ENCODE peak calls at places on chromosomes 6 and 20, in seven cellular contexts. L is Panc1; R is OCI-LY7; F is right lobe of liver; U is effector memory CD4-positive, alpha-beta T cell; W is neuronal stem cell; X is left ventricle myocardium inferior. K is an unnamed sample.

GRCh38 chr20:5080384-5080877 is 39.3 kb downstream of the PCNA start:
- DNase-seq in F (peak; percentile 70), W (no peak), U (no peak), R (peak; percentile 40), L (no peak), X (peak; percentile 50), K (no peak)

GRCh38 chr20:37406010-37406998 is 60.4 kb downstream of the SRC start:
- DNase-seq in F (no peak), L (no peak), W (no peak), X (peak; percentile 51), U (no peak), R (peak; percentile 41), K (peak; percentile 57)

GRCh38 chr20:53581444-53582311 is 12.0 kb downstream of the ZNF217 start:
- DNase-seq in X (no peak), L (no peak), U (no peak), R (peak; percentile 92), W (no peak), F (no peak), K (no peak)

GRCh38 chr6:106808758-106809157 is 165.8 kb downstream of the CD24 start:
- DNase-seq in R (no peak), W (no peak), F (no peak), U (no peak), X (no peak), L (no peak), K (no peak)

GRCh38 chr20:47765715-47766594 is 19.3 kb downstream of the SULF2 start:
- DNase-seq in F (no peak), L (no peak), U (no peak), R (no peak), W (peak; percentile 63), X (no peak), K (peak; percentile 68)

GRCh38 chr6:99195986-99196655 is 153.4 kb downstream of the FAXC start:
- DNase-seq in X (no peak), W (no peak), R (no peak), U (no peak), F (no peak), L (no peak), K (no peak)

GRCh38 chr6:138943089-138943625 is 44.9 kb downstream of the REPS1 start:
- DNase-seq in U (no peak), W (no peak), X (no peak), F (no peak), L (no peak), R (no peak), K (no peak)

GRCh38 chr20:34535301-34535840 is 19.1 kb downstream of the DYNLRB1 start:
- DNase-seq in L (no peak), U (no peak), R (no peak), F (peak; percentile 30), X (no peak), W (no peak), K (no peak)

GRCh38 chr20:3916347-3916746 is 27.2 kb downstream of the PANK2 start:
- DNase-seq in U (no peak), R (no peak), X (no peak), F (no peak), W (no peak), L (no peak), K (no peak)

GRCh38 chr6:5135783-5136376 is 50.7 kb downstream of the PPP1R3G start:
- DNase-seq in L (no peak), F (no peak), X (no peak), W (no peak), R (peak; percentile 58), U (peak; percentile 8), K (peak; percentile 55)

GRCh38 chr6:34673079-34673478 is 23.5 kb downstream of the ILRUN start:
- DNase-seq in X (no peak), R (peak; percentile 56), L (no peak), W (no peak), U (no peak), F (no peak), K (peak; percentile 30)

GRCh38 chr6:44053760-44054556 is 73.3 kb downstream of the MRPL14 start:
- DNase-seq in R (no peak), L (no peak), U (no peak), X (no peak), W (no peak), F (peak; percentile 25), K (peak; percentile 70)

GRCh38 chr20:44426879-44427785 is 48.5 kb upstream of the TTPAL start:
- DNase-seq in U (no peak), W (no peak), F (no peak), X (no peak), L (no peak), R (no peak), K (no peak)

GRCh38 chr6:38262041-38262440 is 377.7 kb downstream of the BTBD9 start:
- DNase-seq in W (peak; percentile 35), F (no peak), U (no peak), R (no peak), L (peak; percentile 85), X (no peak), K (peak; percentile 90)

GRCh38 chr6:160306284-160306683 is 41.9 kb upstream of the SLC22A3 start:
- DNase-seq in X (no peak), U (no peak), F (no peak), L (no peak), R (no peak), W (no peak), K (no peak)

GRCh38 chr6:75676377-75676776 is 72.7 kb upstream of the MYO6 start:
- DNase-seq in U (no peak), X (no peak), L (no peak), R (no peak), W (no peak), F (no peak), K (no peak)
- H3K9me3 ChIP-seq in U (no peaks in the 10 kb centered on the region), X (no peaks in the 10 kb centered on the region), L (no peaks in the 10 kb centered on the region), R (no peaks in the 10 kb centered on the region), W (no peaks in the 10 kb centered on the region), F (no peaks in the 10 kb centered on the region), K (no peaks in the 10 kb centered on the region)

DNA sequence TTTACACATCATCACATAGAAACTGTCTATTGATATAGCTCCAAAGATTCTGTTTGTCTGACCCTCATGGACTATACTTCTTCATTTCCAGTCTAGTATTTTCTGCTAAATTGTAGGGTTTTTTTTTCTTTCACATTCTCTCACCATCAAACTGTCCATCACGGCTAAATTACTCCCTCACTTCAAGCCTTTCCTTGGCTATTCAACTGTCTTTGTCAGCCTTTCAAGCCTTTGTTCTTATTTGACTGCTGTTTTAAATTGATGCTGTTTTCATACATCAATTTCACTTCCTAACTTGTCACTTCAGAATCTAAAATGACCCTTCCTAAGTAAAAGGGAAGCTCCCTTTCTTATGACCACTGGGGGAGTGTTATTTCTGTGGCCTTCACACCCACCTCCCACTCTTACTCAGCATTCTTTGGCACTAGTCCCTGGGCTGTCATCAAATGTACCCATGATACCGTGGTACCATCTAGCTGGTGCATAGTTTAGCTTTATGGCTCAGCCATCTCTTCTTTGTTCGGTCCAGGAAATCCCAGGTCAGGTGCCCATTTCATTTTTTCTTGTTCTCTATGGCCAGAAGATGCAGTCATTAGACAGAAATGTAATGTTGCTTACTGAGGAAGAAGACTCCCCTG is 8.6 kb downstream of the GJA1 start:
- DNase-seq in F (no peak), R (no peak), L (no peak), X (no peak), U (no peak), W (no peak), K (peak; percentile 70)
- H3K4me1 ChIP-seq in F (no peaks in the 10 kb centered on the region), R (no peaks in the 10 kb centered on the region), L (no peaks in the 10 kb centered on the region), X (peaks cover 89% of the 10 kb centered on the region), U (no peaks in the 10 kb centered on the region), W (peaks cover 3% of the 10 kb centered on the region), K (peaks cover 43% of the 10 kb centered on the region)

DNA sequence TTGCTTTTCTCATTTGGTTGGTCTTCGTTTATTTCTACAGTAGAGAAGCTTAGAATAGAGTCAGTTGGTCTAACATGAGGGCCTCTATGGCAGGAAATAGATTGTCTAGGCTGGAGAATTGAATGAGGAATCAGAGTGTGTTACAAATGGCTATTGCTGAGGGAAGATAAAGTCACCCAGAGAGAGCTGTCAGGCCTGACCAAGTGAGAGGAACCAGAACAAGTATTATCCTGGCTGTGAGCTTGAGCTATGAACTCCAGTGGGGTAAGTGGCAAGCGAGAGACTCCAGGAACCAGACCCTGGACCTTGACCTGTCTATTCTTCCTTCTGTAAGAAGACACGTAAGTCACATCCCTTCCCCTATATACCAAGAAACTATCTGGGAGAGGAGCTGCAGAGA is 353.1 kb downstream of the CD83 start:
- DNase-seq in W (no peak), L (no peak), F (no peak), R (no peak), U (no peak), X (no peak), K (no peak)
- H3K9me3 ChIP-seq in W (peaks cover 6% of the 10 kb centered on the region), L (no peaks in the 10 kb centered on the region), F (no peaks in the 10 kb centered on the region), R (peaks cover 25% of the 10 kb centered on the region), U (no peaks in the 10 kb centered on the region), X (no peaks in the 10 kb centered on the region), K (peaks cover 4% of the 10 kb centered on the region)

GRCh38 chr6:84417261-84417660 is 189.8 kb upstream of the CEP162 start:
- DNase-seq in F (no peak), U (no peak), R (no peak), W (no peak), X (no peak), L (no peak), K (no peak)
- H3K4me1 ChIP-seq in F (peaks cover 4% of the 10 kb centered on the region), U (no peaks in the 10 kb centered on the region), R (no peaks in the 10 kb centered on the region), W (no peaks in the 10 kb centered on the region), X (no peaks in the 10 kb centered on the region), L (no peaks in the 10 kb centered on the region), K (no peaks in the 10 kb centered on the region)

GRCh38 chr6:169619650-169620049 is 82.2 kb downstream of the WDR27 start:
- DNase-seq in X (no peak), W (no peak), R (no peak), F (no peak), U (no peak), L (no peak), K (no peak)
- H3K9me3 ChIP-seq in X (peaks cover 8% of the 10 kb centered on the region), W (peaks cover 8% of the 10 kb centered on the region), R (no peaks in the 10 kb centered on the region), F (no peaks in the 10 kb centered on the region), U (no peaks in the 10 kb centered on the region), L (no peaks in the 10 kb centered on the region), K (no peaks in the 10 kb centered on the region)

GRCh38 chr6:15325540-15325955 is 79.7 kb downstream of the JARID2 start:
- DNase-seq in X (no peak), U (no peak), W (no peak), R (no peak), F (no peak), L (no peak), K (no peak)

GRCh38 chr6:15322184-15322583 is 76.3 kb downstream of the JARID2 start:
- DNase-seq in W (no peak), R (no peak), U (no peak), F (no peak), L (no peak), X (no peak), K (no peak)

GRCh38 chr6:15322781-15323536 is 77.1 kb downstream of the JARID2 start:
- DNase-seq in F (no peak), W (no peak), U (no peak), L (no peak), R (no peak), X (no peak), K (no peak)

GRCh38 chr6:15326072-15326614 is 80.3 kb downstream of the JARID2 start:
- DNase-seq in F (no peak), W (no peak), R (peak; percentile 35), L (no peak), U (no peak), X (no peak), K (no peak)

GRCh38 chr6:15324427-15324985 is 78.6 kb downstream of the JARID2 start:
- DNase-seq in R (no peak), W (no peak), F (no peak), L (no peak), U (no peak), X (no peak), K (no peak)
- H3K4me1 ChIP-seq in R (peaks cover 50% of the 10 kb centered on the region), W (peaks cover 40% of the 10 kb centered on the region), F (peaks cover 11% of the 10 kb centered on the region), L (no peaks in the 10 kb centered on the region), U (peaks cover 15% of the 10 kb centered on the region), X (peaks cover 63% of the 10 kb centered on the region), K (peaks cover 4% of the 10 kb centered on the region)